ENCODE peak calls at places on chromosomes 2 and 18, in ten cellular contexts. L, Q, A, T, B, K, W, N, J and D are unnamed samples.

GRCh38 chr18:3790702-3791101 is 340.7 kb downstream of the TGIF1 start:
- DNase-seq in W (no peak), L (no peak), K (peak), N (no peak), B (no peak), Q (no peak), A (no peak), T (no peak), J (no peak), D (no peak)

GRCh38 chr18:48136544-48137353 is 206.3 kb upstream of the SMAD2 start:
- DNase-seq in T (no peak), B (peak), A (no peak), N (no peak), J (peak), L (peak), K (no peak), W (no peak), Q (no peak), D (no peak)

GRCh38 chr2:25851740-25852503 is 26.4 kb downstream of the ASXL2 start:
- DNase-seq in B (peak), A (no peak), N (peak), T (peak), K (peak), L (no peak), Q (peak), W (peak), J (peak), D (peak)

GRCh38 chr2:161422812-161423211 is 6.7 kb downstream of the TBR1 start:
- DNase-seq in J (no peak), W (no peak), B (no peak), A (no peak), N (no peak), T (no peak), L (no peak), K (no peak), Q (no peak), D (no peak)

GRCh38 chr2:949894-950626 is 589 bp upstream of the SNTG2 start:
- DNase-seq in Q (no peak), N (no peak), L (no peak), B (no peak), J (peak), A (no peak), T (no peak), W (no peak), K (no peak), D (no peak)

GRCh38 chr2:1830936-1831616 is 86.8 kb upstream of the PXDN start:
- DNase-seq in B (no peak), T (no peak), J (no peak), K (no peak), W (no peak), A (peak), Q (peak), N (no peak), L (no peak), D (no peak)

GRCh38 chr2:31946838-31947237 is 64.0 kb downstream of the MEMO1 start:
- DNase-seq in L (no peak), W (no peak), A (no peak), Q (no peak), K (no peak), N (no peak), B (no peak), J (no peak), T (no peak), D (no peak)

GRCh38 chr2:55112229-55113016 is 62.2 kb upstream of the RTN4 start:
- DNase-seq in A (peak), L (no peak), Q (no peak), K (peak), J (no peak), W (peak), N (no peak), B (no peak), T (no peak), D (peak)

GRCh38 chr2:25305809-25306208 is 35.9 kb downstream of the DNMT3A start:
- DNase-seq in A (no peak), Q (no peak), B (no peak), N (no peak), W (no peak), L (no peak), T (no peak), J (no peak), K (no peak), D (peak)

GRCh38 chr2:213315168-213315876 is 31.1 kb downstream of the SPAG16 start:
- DNase-seq in A (no peak), W (no peak), N (no peak), Q (no peak), B (no peak), J (no peak), L (no peak), K (no peak), T (no peak), D (no peak)

GRCh38 chr2:34365937-34366336 is 766.8 kb upstream of the FAM98A start:
- DNase-seq in A (no peak), Q (no peak), K (peak), N (no peak), B (no peak), J (peak), T (no peak), L (no peak), W (no peak), D (no peak)

GRCh38 chr18:31555971-31556747 is 35.5 kb upstream of the TTR start:
- DNase-seq in W (peak), B (no peak), J (peak), Q (peak), T (peak), A (no peak), L (peak), K (peak), N (peak), D (peak)

GRCh38 chr18:11955299-11956029 is 25.8 kb upstream of the IMPA2 start:
- DNase-seq in T (no peak), K (peak), N (no peak), A (no peak), W (peak), L (no peak), J (no peak), Q (peak), B (no peak), D (peak)

GRCh38 chr2:131394147-131394931 is 30.4 kb upstream of the RAB6D start:
- DNase-seq in L (peak), K (no peak), B (no peak), J (peak), A (no peak), N (no peak), Q (peak), W (no peak), T (peak), D (no peak)

GRCh38 chr2:171505374-171505773 is 16.9 kb upstream of the CYBRD1 start:
- DNase-seq in J (no peak), N (no peak), W (no peak), T (no peak), A (no peak), B (no peak), K (peak), L (no peak), Q (no peak), D (no peak)

GRCh38 chr2:185374878-185375277 is 363.7 kb upstream of the FSIP2 start:
- DNase-seq in J (no peak), K (peak), W (no peak), A (no peak), Q (no peak), L (no peak), B (no peak), N (no peak), T (no peak), D (no peak)

GRCh38 chr2:86482034-86482433 is 40.9 kb downstream of the KDM3A start:
- DNase-seq in B (no peak), T (no peak), K (peak), A (no peak), J (no peak), L (no peak), W (no peak), Q (no peak), N (no peak), D (no peak)

GRCh38 chr2:84904151-84904550 is 1.3 kb upstream of the TMSB10 start:
- DNase-seq in W (no peak), K (no peak), Q (no peak), A (no peak), B (no peak), N (no peak), T (no peak), J (no peak), L (no peak), D (no peak)

GRCh38 chr2:233079953-233080835 is 20.1 kb downstream of the INPP5D start:
- DNase-seq in T (no peak), K (no peak), A (peak), Q (no peak), W (no peak), L (no peak), J (no peak), N (no peak), B (peak), D (no peak)

GRCh38 chr18:60232541-60232940 is 140.0 kb downstream of the MC4R start:
- DNase-seq in J (no peak), Q (peak), A (no peak), L (no peak), N (no peak), B (no peak), W (no peak), K (peak), T (peak), D (no peak)

GRCh38 chr2:24855703-24856102 is 62.5 kb downstream of the CENPO start:
- DNase-seq in B (no peak), Q (peak), J (no peak), N (no peak), K (no peak), T (no peak), A (peak), W (no peak), L (no peak), D (no peak)